ENCODE peak calls at places on chromosomes 7 and 10, in seven cellular contexts. One of them, this sample, is unnamed.

GRCh38 chr10:105287970-105288369 is 646.9 kb downstream of the SORCS3 start:
- DNase-seq in anterior cingulate cortex: no peak
- DNase-seq in Kasumi-1: no peak
- DNase-seq in Ammon's horn: no peak
- DNase-seq in stimulated activated CD8-positive, alpha-beta memory T cell treated with anti-CD3 and anti-CD28 coated beads, Interleukin-15, amount 100 ng/mL, for 1 hour: no peak
- DNase-seq in stimulated activated naive B cell treated with anti-CD40 and anti-IgM and Interleukin-4, amounts not matched to agents 10 μg/mL and 1 μg/mL and 100 μg/mL, for 72 hours: no peak
- DNase-seq in putamen: no peak
- DNase-seq in this sample: no peak

GRCh38 chr7:86733783-86734182 is 90.1 kb downstream of the GRM3 start:
- DNase-seq in anterior cingulate cortex: no peak
- DNase-seq in Kasumi-1: no peak
- DNase-seq in Ammon's horn: no peak
- DNase-seq in stimulated activated CD8-positive, alpha-beta memory T cell treated with anti-CD3 and anti-CD28 coated beads, Interleukin-15, amount 100 ng/mL, for 1 hour: no peak
- DNase-seq in stimulated activated naive B cell treated with anti-CD40 and anti-IgM and Interleukin-4, amounts not matched to agents 10 μg/mL and 1 μg/mL and 100 μg/mL, for 72 hours: no peak
- DNase-seq in putamen: no peak
- DNase-seq in this sample: no peak

GRCh38 chr7:30815016-30815854 is 44.0 kb downstream of the MINDY4 start:
- DNase-seq in anterior cingulate cortex: no peak
- DNase-seq in Kasumi-1: no peak
- DNase-seq in Ammon's horn: peak; percentile 17
- DNase-seq in stimulated activated CD8-positive, alpha-beta memory T cell treated with anti-CD3 and anti-CD28 coated beads, Interleukin-15, amount 100 ng/mL, for 1 hour: no peak
- DNase-seq in stimulated activated naive B cell treated with anti-CD40 and anti-IgM and Interleukin-4, amounts not matched to agents 10 μg/mL and 1 μg/mL and 100 μg/mL, for 72 hours: no peak
- DNase-seq in putamen: no peak
- DNase-seq in this sample: no peak

GRCh38 chr10:99917963-99918825 is 91.6 kb downstream of the DNMBP start:
- DNase-seq in anterior cingulate cortex: no peak
- DNase-seq in Kasumi-1: no peak
- DNase-seq in Ammon's horn: peak; percentile 55
- DNase-seq in stimulated activated CD8-positive, alpha-beta memory T cell treated with anti-CD3 and anti-CD28 coated beads, Interleukin-15, amount 100 ng/mL, for 1 hour: no peak
- DNase-seq in stimulated activated naive B cell treated with anti-CD40 and anti-IgM and Interleukin-4, amounts not matched to agents 10 μg/mL and 1 μg/mL and 100 μg/mL, for 72 hours: no peak
- DNase-seq in putamen: no peak
- DNase-seq in this sample: no peak

GRCh38 chr7:150742286-150742968 is 5.2 kb downstream of the GIMAP5 start:
- DNase-seq in anterior cingulate cortex: no peak
- DNase-seq in Kasumi-1: no peak
- DNase-seq in Ammon's horn: no peak
- DNase-seq in stimulated activated CD8-positive, alpha-beta memory T cell treated with anti-CD3 and anti-CD28 coated beads, Interleukin-15, amount 100 ng/mL, for 1 hour: no peak
- DNase-seq in stimulated activated naive B cell treated with anti-CD40 and anti-IgM and Interleukin-4, amounts not matched to agents 10 μg/mL and 1 μg/mL and 100 μg/mL, for 72 hours: no peak
- DNase-seq in putamen: no peak
- DNase-seq in this sample: no peak

GRCh38 chr7:18320971-18321567 is 174.5 kb upstream of the HDAC9 start:
- DNase-seq in anterior cingulate cortex: no peak
- DNase-seq in Kasumi-1: peak; percentile 34
- DNase-seq in Ammon's horn: peak; percentile 27
- DNase-seq in stimulated activated CD8-positive, alpha-beta memory T cell treated with anti-CD3 and anti-CD28 coated beads, Interleukin-15, amount 100 ng/mL, for 1 hour: no peak
- DNase-seq in stimulated activated naive B cell treated with anti-CD40 and anti-IgM and Interleukin-4, amounts not matched to agents 10 μg/mL and 1 μg/mL and 100 μg/mL, for 72 hours: no peak
- DNase-seq in putamen: peak; percentile 6
- DNase-seq in this sample: peak; percentile 69

GRCh38 chr7:1823376-1824150 is 153.5 kb downstream of the ELFN1 start:
- DNase-seq in anterior cingulate cortex: no peak
- DNase-seq in Kasumi-1: no peak
- DNase-seq in Ammon's horn: no peak
- DNase-seq in stimulated activated CD8-positive, alpha-beta memory T cell treated with anti-CD3 and anti-CD28 coated beads, Interleukin-15, amount 100 ng/mL, for 1 hour: no peak
- DNase-seq in stimulated activated naive B cell treated with anti-CD40 and anti-IgM and Interleukin-4, amounts not matched to agents 10 μg/mL and 1 μg/mL and 100 μg/mL, for 72 hours: no peak
- DNase-seq in putamen: no peak
- DNase-seq in this sample: no peak

GRCh38 chr10:47361293-47361692 is 13.1 kb downstream of the RBP3 start:
- DNase-seq in anterior cingulate cortex: no peak
- DNase-seq in Kasumi-1: peak; percentile 19
- DNase-seq in Ammon's horn: peak; percentile 45
- DNase-seq in stimulated activated CD8-positive, alpha-beta memory T cell treated with anti-CD3 and anti-CD28 coated beads, Interleukin-15, amount 100 ng/mL, for 1 hour: no peak
- DNase-seq in stimulated activated naive B cell treated with anti-CD40 and anti-IgM and Interleukin-4, amounts not matched to agents 10 μg/mL and 1 μg/mL and 100 μg/mL, for 72 hours: no peak
- DNase-seq in putamen: no peak
- DNase-seq in this sample: peak; percentile 32

GRCh38 chr7:2876031-2876862 is 32.1 kb upstream of the GNA12 start:
- DNase-seq in anterior cingulate cortex: no peak
- DNase-seq in Kasumi-1: no peak
- DNase-seq in Ammon's horn: peak; percentile 60
- DNase-seq in stimulated activated CD8-positive, alpha-beta memory T cell treated with anti-CD3 and anti-CD28 coated beads, Interleukin-15, amount 100 ng/mL, for 1 hour: no peak
- DNase-seq in stimulated activated naive B cell treated with anti-CD40 and anti-IgM and Interleukin-4, amounts not matched to agents 10 μg/mL and 1 μg/mL and 100 μg/mL, for 72 hours: no peak
- DNase-seq in putamen: no peak
- DNase-seq in this sample: no peak

GRCh38 chr7:80584778-80585177 is 53.7 kb upstream of the CD36 start:
- DNase-seq in anterior cingulate cortex: no peak
- DNase-seq in Kasumi-1: no peak
- DNase-seq in Ammon's horn: no peak
- DNase-seq in stimulated activated CD8-positive, alpha-beta memory T cell treated with anti-CD3 and anti-CD28 coated beads, Interleukin-15, amount 100 ng/mL, for 1 hour: no peak
- DNase-seq in stimulated activated naive B cell treated with anti-CD40 and anti-IgM and Interleukin-4, amounts not matched to agents 10 μg/mL and 1 μg/mL and 100 μg/mL, for 72 hours: no peak
- DNase-seq in putamen: no peak
- DNase-seq in this sample: no peak

GRCh38 chr10:107442035-107442505 is 277.6 kb upstream of the SORCS1 start:
- DNase-seq in anterior cingulate cortex: no peak
- DNase-seq in Kasumi-1: no peak
- DNase-seq in Ammon's horn: no peak
- DNase-seq in stimulated activated CD8-positive, alpha-beta memory T cell treated with anti-CD3 and anti-CD28 coated beads, Interleukin-15, amount 100 ng/mL, for 1 hour: no peak
- DNase-seq in stimulated activated naive B cell treated with anti-CD40 and anti-IgM and Interleukin-4, amounts not matched to agents 10 μg/mL and 1 μg/mL and 100 μg/mL, for 72 hours: no peak
- DNase-seq in putamen: no peak
- DNase-seq in this sample: no peak

GRCh38 chr7:101882595-101883564 is 65.5 kb downstream of the CUX1 start:
- DNase-seq in anterior cingulate cortex: no peak
- DNase-seq in Kasumi-1: peak; percentile 69
- DNase-seq in Ammon's horn: peak; percentile 54
- DNase-seq in stimulated activated CD8-positive, alpha-beta memory T cell treated with anti-CD3 and anti-CD28 coated beads, Interleukin-15, amount 100 ng/mL, for 1 hour: no peak
- DNase-seq in stimulated activated naive B cell treated with anti-CD40 and anti-IgM and Interleukin-4, amounts not matched to agents 10 μg/mL and 1 μg/mL and 100 μg/mL, for 72 hours: no peak
- DNase-seq in putamen: peak; percentile 58
- DNase-seq in this sample: peak; percentile 18

GRCh38 chr7:102264367-102264891 is 22.2 kb upstream of the SH2B2 start:
- DNase-seq in anterior cingulate cortex: no peak
- DNase-seq in Kasumi-1: no peak
- DNase-seq in Ammon's horn: no peak
- DNase-seq in stimulated activated CD8-positive, alpha-beta memory T cell treated with anti-CD3 and anti-CD28 coated beads, Interleukin-15, amount 100 ng/mL, for 1 hour: no peak
- DNase-seq in stimulated activated naive B cell treated with anti-CD40 and anti-IgM and Interleukin-4, amounts not matched to agents 10 μg/mL and 1 μg/mL and 100 μg/mL, for 72 hours: peak; percentile 33
- DNase-seq in putamen: no peak
- DNase-seq in this sample: no peak

GRCh38 chr10:46232666-46233065 is 54.1 kb upstream of the ANTXRL start:
- DNase-seq in anterior cingulate cortex: no peak
- DNase-seq in Kasumi-1: no peak
- DNase-seq in Ammon's horn: no peak
- DNase-seq in stimulated activated CD8-positive, alpha-beta memory T cell treated with anti-CD3 and anti-CD28 coated beads, Interleukin-15, amount 100 ng/mL, for 1 hour: no peak
- DNase-seq in stimulated activated naive B cell treated with anti-CD40 and anti-IgM and Interleukin-4, amounts not matched to agents 10 μg/mL and 1 μg/mL and 100 μg/mL, for 72 hours: no peak
- DNase-seq in putamen: no peak
- DNase-seq in this sample: no peak

GRCh38 chr7:40887099-40887498 is 752.3 kb downstream of the SUGCT start:
- DNase-seq in anterior cingulate cortex: no peak
- DNase-seq in Kasumi-1: no peak
- DNase-seq in Ammon's horn: no peak
- DNase-seq in stimulated activated CD8-positive, alpha-beta memory T cell treated with anti-CD3 and anti-CD28 coated beads, Interleukin-15, amount 100 ng/mL, for 1 hour: no peak
- DNase-seq in stimulated activated naive B cell treated with anti-CD40 and anti-IgM and Interleukin-4, amounts not matched to agents 10 μg/mL and 1 μg/mL and 100 μg/mL, for 72 hours: no peak
- DNase-seq in putamen: no peak
- DNase-seq in this sample: no peak

GRCh38 chr7:128891110-128891941 is 19.2 kb downstream of the KCP start:
- DNase-seq in anterior cingulate cortex: no peak
- DNase-seq in Kasumi-1: no peak
- DNase-seq in Ammon's horn: no peak
- DNase-seq in stimulated activated CD8-positive, alpha-beta memory T cell treated with anti-CD3 and anti-CD28 coated beads, Interleukin-15, amount 100 ng/mL, for 1 hour: no peak
- DNase-seq in stimulated activated naive B cell treated with anti-CD40 and anti-IgM and Interleukin-4, amounts not matched to agents 10 μg/mL and 1 μg/mL and 100 μg/mL, for 72 hours: no peak
- DNase-seq in putamen: no peak
- DNase-seq in this sample: no peak

GRCh38 chr10:89793649-89794254 is 92.4 kb downstream of the KIF20B start:
- DNase-seq in anterior cingulate cortex: no peak
- DNase-seq in Kasumi-1: peak; percentile 78
- DNase-seq in Ammon's horn: peak; percentile 84
- DNase-seq in stimulated activated CD8-positive, alpha-beta memory T cell treated with anti-CD3 and anti-CD28 coated beads, Interleukin-15, amount 100 ng/mL, for 1 hour: no peak
- DNase-seq in stimulated activated naive B cell treated with anti-CD40 and anti-IgM and Interleukin-4, amounts not matched to agents 10 μg/mL and 1 μg/mL and 100 μg/mL, for 72 hours: peak; percentile 35
- DNase-seq in putamen: peak; percentile 42
- DNase-seq in this sample: peak; percentile 39

GRCh38 chr7:130272456-130273080 is 5.9 kb downstream of the CPA2 start:
- DNase-seq in anterior cingulate cortex: no peak
- DNase-seq in Kasumi-1: no peak
- DNase-seq in Ammon's horn: peak; percentile 30
- DNase-seq in stimulated activated CD8-positive, alpha-beta memory T cell treated with anti-CD3 and anti-CD28 coated beads, Interleukin-15, amount 100 ng/mL, for 1 hour: no peak
- DNase-seq in stimulated activated naive B cell treated with anti-CD40 and anti-IgM and Interleukin-4, amounts not matched to agents 10 μg/mL and 1 μg/mL and 100 μg/mL, for 72 hours: no peak
- DNase-seq in putamen: no peak
- DNase-seq in this sample: no peak

GRCh38 chr7:127393370-127394058 is 1.0 kb upstream of the ZNF800 start:
- DNase-seq in anterior cingulate cortex: no peak
- DNase-seq in Kasumi-1: peak; percentile 55
- DNase-seq in Ammon's horn: no peak
- DNase-seq in stimulated activated CD8-positive, alpha-beta memory T cell treated with anti-CD3 and anti-CD28 coated beads, Interleukin-15, amount 100 ng/mL, for 1 hour: no peak
- DNase-seq in stimulated activated naive B cell treated with anti-CD40 and anti-IgM and Interleukin-4, amounts not matched to agents 10 μg/mL and 1 μg/mL and 100 μg/mL, for 72 hours: no peak
- DNase-seq in putamen: no peak
- DNase-seq in this sample: no peak

GRCh38 chr7:1289681-1290261 is 57.1 kb downstream of the UNCX start:
- DNase-seq in anterior cingulate cortex: no peak
- DNase-seq in Kasumi-1: no peak
- DNase-seq in Ammon's horn: no peak
- DNase-seq in stimulated activated CD8-positive, alpha-beta memory T cell treated with anti-CD3 and anti-CD28 coated beads, Interleukin-15, amount 100 ng/mL, for 1 hour: no peak
- DNase-seq in stimulated activated naive B cell treated with anti-CD40 and anti-IgM and Interleukin-4, amounts not matched to agents 10 μg/mL and 1 μg/mL and 100 μg/mL, for 72 hours: no peak
- DNase-seq in putamen: no peak
- DNase-seq in this sample: no peak

GRCh38 chr7:113806633-113807327 is 112.0 kb downstream of the PPP1R3A start:
- DNase-seq in anterior cingulate cortex: no peak
- DNase-seq in Kasumi-1: no peak
- DNase-seq in Ammon's horn: no peak
- DNase-seq in stimulated activated CD8-positive, alpha-beta memory T cell treated with anti-CD3 and anti-CD28 coated beads, Interleukin-15, amount 100 ng/mL, for 1 hour: no peak
- DNase-seq in stimulated activated naive B cell treated with anti-CD40 and anti-IgM and Interleukin-4, amounts not matched to agents 10 μg/mL and 1 μg/mL and 100 μg/mL, for 72 hours: no peak
- DNase-seq in putamen: no peak
- DNase-seq in this sample: no peak

GRCh38 chr10:69696073-69696731 is 66.2 kb downstream of the FAM241B start:
- DNase-seq in anterior cingulate cortex: no peak
- DNase-seq in Kasumi-1: peak; percentile 46
- DNase-seq in Ammon's horn: no peak
- DNase-seq in stimulated activated CD8-positive, alpha-beta memory T cell treated with anti-CD3 and anti-CD28 coated beads, Interleukin-15, amount 100 ng/mL, for 1 hour: no peak
- DNase-seq in stimulated activated naive B cell treated with anti-CD40 and anti-IgM and Interleukin-4, amounts not matched to agents 10 μg/mL and 1 μg/mL and 100 μg/mL, for 72 hours: no peak
- DNase-seq in putamen: no peak
- DNase-seq in this sample: no peak

GRCh38 chr7:151372612-151373265 is 31.1 kb downstream of the NUB1 start:
- DNase-seq in anterior cingulate cortex: no peak
- DNase-seq in Kasumi-1: no peak
- DNase-seq in Ammon's horn: no peak
- DNase-seq in stimulated activated CD8-positive, alpha-beta memory T cell treated with anti-CD3 and anti-CD28 coated beads, Interleukin-15, amount 100 ng/mL, for 1 hour: no peak
- DNase-seq in stimulated activated naive B cell treated with anti-CD40 and anti-IgM and Interleukin-4, amounts not matched to agents 10 μg/mL and 1 μg/mL and 100 μg/mL, for 72 hours: no peak
- DNase-seq in putamen: no peak
- DNase-seq in this sample: no peak

GRCh38 chr10:88687853-88688467 is 18.1 kb upstream of the LIPK start:
- DNase-seq in anterior cingulate cortex: no peak
- DNase-seq in Kasumi-1: peak; percentile 78
- DNase-seq in Ammon's horn: peak; percentile 7
- DNase-seq in stimulated activated CD8-positive, alpha-beta memory T cell treated with anti-CD3 and anti-CD28 coated beads, Interleukin-15, amount 100 ng/mL, for 1 hour: no peak
- DNase-seq in stimulated activated naive B cell treated with anti-CD40 and anti-IgM and Interleukin-4, amounts not matched to agents 10 μg/mL and 1 μg/mL and 100 μg/mL, for 72 hours: no peak
- DNase-seq in putamen: no peak
- DNase-seq in this sample: peak; percentile 55

GRCh38 chr7:155454183-155455112 is 3.5 kb upstream of the EN2 start:
- DNase-seq in anterior cingulate cortex: no peak
- DNase-seq in Kasumi-1: no peak
- DNase-seq in Ammon's horn: no peak
- DNase-seq in stimulated activated CD8-positive, alpha-beta memory T cell treated with anti-CD3 and anti-CD28 coated beads, Interleukin-15, amount 100 ng/mL, for 1 hour: no peak
- DNase-seq in stimulated activated naive B cell treated with anti-CD40 and anti-IgM and Interleukin-4, amounts not matched to agents 10 μg/mL and 1 μg/mL and 100 μg/mL, for 72 hours: no peak
- DNase-seq in putamen: no peak
- DNase-seq in this sample: no peak

GRCh38 chr10:131050162-131050766 is 261.3 kb downstream of the TCERG1L start:
- DNase-seq in anterior cingulate cortex: no peak
- DNase-seq in Kasumi-1: no peak
- DNase-seq in Ammon's horn: no peak
- DNase-seq in stimulated activated CD8-positive, alpha-beta memory T cell treated with anti-CD3 and anti-CD28 coated beads, Interleukin-15, amount 100 ng/mL, for 1 hour: no peak
- DNase-seq in stimulated activated naive B cell treated with anti-CD40 and anti-IgM and Interleukin-4, amounts not matched to agents 10 μg/mL and 1 μg/mL and 100 μg/mL, for 72 hours: no peak
- DNase-seq in putamen: no peak
- DNase-seq in this sample: no peak

GRCh38 chr7:77328669-77329068 is 87.5 kb downstream of the GSAP start:
- DNase-seq in anterior cingulate cortex: no peak
- DNase-seq in Kasumi-1: peak; percentile 11
- DNase-seq in Ammon's horn: no peak
- DNase-seq in stimulated activated CD8-positive, alpha-beta memory T cell treated with anti-CD3 and anti-CD28 coated beads, Interleukin-15, amount 100 ng/mL, for 1 hour: no peak
- DNase-seq in stimulated activated naive B cell treated with anti-CD40 and anti-IgM and Interleukin-4, amounts not matched to agents 10 μg/mL and 1 μg/mL and 100 μg/mL, for 72 hours: no peak
- DNase-seq in putamen: no peak
- DNase-seq in this sample: no peak

GRCh38 chr10:34228066-34228465 is 587.0 kb downstream of the PARD3 start:
- DNase-seq in anterior cingulate cortex: no peak
- DNase-seq in Kasumi-1: no peak
- DNase-seq in Ammon's horn: no peak
- DNase-seq in stimulated activated CD8-positive, alpha-beta memory T cell treated with anti-CD3 and anti-CD28 coated beads, Interleukin-15, amount 100 ng/mL, for 1 hour: no peak
- DNase-seq in stimulated activated naive B cell treated with anti-CD40 and anti-IgM and Interleukin-4, amounts not matched to agents 10 μg/mL and 1 μg/mL and 100 μg/mL, for 72 hours: no peak
- DNase-seq in putamen: no peak
- DNase-seq in this sample: no peak

GRCh38 chr10:70694410-70695179 is 22.3 kb downstream of the ADAMTS14 start:
- DNase-seq in anterior cingulate cortex: no peak
- DNase-seq in Kasumi-1: no peak
- DNase-seq in Ammon's horn: no peak
- DNase-seq in stimulated activated CD8-positive, alpha-beta memory T cell treated with anti-CD3 and anti-CD28 coated beads, Interleukin-15, amount 100 ng/mL, for 1 hour: no peak
- DNase-seq in stimulated activated naive B cell treated with anti-CD40 and anti-IgM and Interleukin-4, amounts not matched to agents 10 μg/mL and 1 μg/mL and 100 μg/mL, for 72 hours: no peak
- DNase-seq in putamen: no peak
- DNase-seq in this sample: no peak

GRCh38 chr7:44307301-44307900 is 18.0 kb downstream of the CAMK2B start:
- DNase-seq in anterior cingulate cortex: no peak
- DNase-seq in Kasumi-1: peak; percentile 72
- DNase-seq in Ammon's horn: no peak
- DNase-seq in stimulated activated CD8-positive, alpha-beta memory T cell treated with anti-CD3 and anti-CD28 coated beads, Interleukin-15, amount 100 ng/mL, for 1 hour: no peak
- DNase-seq in stimulated activated naive B cell treated with anti-CD40 and anti-IgM and Interleukin-4, amounts not matched to agents 10 μg/mL and 1 μg/mL and 100 μg/mL, for 72 hours: no peak
- DNase-seq in putamen: no peak
- DNase-seq in this sample: no peak